ENCODE peak calls at places on chromosomes 3 and 15, in ten cellular contexts. T, K, I, A, N, U, G, B, R and W are unnamed samples.
A peak's percentile ranks its signal among the peaks of the same experiment; 100 is the strongest.

GRCh38 chr3:68057637-68058320 is 403.4 kb upstream of the SUCLG2 start:
- DNase-seq in I (no peak), R (no peak), T (no peak), U (no peak), N (no peak), B (no peak), K (no peak), A (no peak), G (no peak), W (no peak)

GRCh38 chr3:184082465-184082864 is 14.4 kb upstream of the HTR3E start:
- DNase-seq in G (no peak), U (no peak), T (no peak), A (no peak), K (no peak), B (no peak), N (no peak), R (no peak), I (no peak), W (no peak)

GRCh38 chr3:55362206-55362960 is 124.7 kb downstream of the WNT5A start:
- DNase-seq in U (no peak), B (no peak), K (no peak), I (peak; percentile 22), R (no peak), G (no peak), A (no peak), T (no peak), N (no peak), W (no peak)

GRCh38 chr3:183427206-183428139 is 946 bp downstream of the MCF2L2 start:
- DNase-seq in N (peak; percentile 50), I (no peak), T (no peak), G (no peak), A (no peak), B (no peak), U (no peak), R (no peak), K (no peak), W (no peak)

GRCh38 chr3:112116777-112117186 is 16.3 kb downstream of the GCSAM start:
- DNase-seq in R (peak; percentile 61), T (no peak), G (peak; percentile 55), K (no peak), A (no peak), B (no peak), U (no peak), I (no peak), N (no peak), W (no peak)

GRCh38 chr3:31927806-31928205 is 53.3 kb downstream of the OSBPL10 start:
- DNase-seq in A (no peak), I (no peak), G (no peak), K (no peak), N (no peak), B (no peak), R (no peak), U (no peak), T (no peak), W (no peak)

GRCh38 chr15:33045066-33045810 is 149.3 kb downstream of the FMN1 start:
- DNase-seq in G (no peak), I (no peak), R (no peak), A (no peak), B (no peak), N (no peak), U (no peak), K (no peak), T (no peak), W (no peak)

GRCh38 chr3:123881771-123882170 is 2.4 kb downstream of the MYLK start:
- DNase-seq in U (no peak), N (peak; percentile 61), T (no peak), K (no peak), A (no peak), B (no peak), R (no peak), I (no peak), G (no peak), W (no peak)

GRCh38 chr3:69319652-69320051 is 66.2 kb downstream of the FRMD4B start:
- DNase-seq in K (no peak), B (no peak), A (no peak), G (no peak), T (peak; percentile 64), U (no peak), R (no peak), I (no peak), N (no peak), W (no peak)

GRCh38 chr15:49621327-49622210 is 721 bp downstream of the DTWD1 start:
- DNase-seq in N (peak; percentile 16), I (no peak), U (no peak), G (no peak), A (no peak), B (no peak), T (no peak), K (no peak), R (peak; percentile 48), W (no peak)

GRCh38 chr3:151873433-151873832 is at the start of gene SUCNR1:
- DNase-seq in I (no peak), B (no peak), R (no peak), G (no peak), N (no peak), K (no peak), U (no peak), A (no peak), T (no peak), W (no peak)

GRCh38 chr15:39110336-39110735 is 470.5 kb upstream of the THBS1 start:
- DNase-seq in B (no peak), G (no peak), K (no peak), R (peak; percentile 91), N (no peak), U (no peak), A (no peak), T (no peak), I (no peak), W (no peak)
- TF ChIP-seq CTCF in B (no peak), G (no peak), K (no peak), R (no peak), N (no peak), U (no peak), A (no peak), T (no peak), I (no peak), W (no peak)

GRCh38 chr3:148606979-148607378 is 90.7 kb upstream of the AGTR1 start:
- DNase-seq in B (no peak), N (no peak), I (no peak), U (peak; percentile 88), G (no peak), A (no peak), T (no peak), R (no peak), K (no peak), W (no peak)
- TF ChIP-seq POLR2AphosphoS5 in B (no peak), N (no peak), I (no peak), U (peak; percentile 80), G (peak; percentile 85), A (no peak), T (no peak), R (no peak), K (no peak), W (no peak)

GRCh38 chr3:149291178-149291577 is 42.3 kb downstream of the TM4SF18 start:
- DNase-seq in N (peak; percentile 64), A (no peak), U (no peak), G (peak; percentile 42), B (peak; percentile 32), K (no peak), I (no peak), R (no peak), T (no peak), W (no peak)
- TF ChIP-seq CTCF in N (peak; percentile 86), A (peak; percentile 57), U (no peak), G (peak; percentile 21), B (peak; percentile 60), K (peak; percentile 17), I (peak; percentile 73), R (peak; percentile 30), T (peak; percentile 60), W (peak; percentile 83)

GRCh38 chr3:42264399-42265058 is 1.5 kb downstream of the CCK start:
- DNase-seq in R (no peak), G (no peak), K (no peak), A (no peak), T (no peak), I (no peak), B (no peak), N (peak; percentile 82), U (peak; percentile 80), W (no peak)
- TF ChIP-seq POLR2AphosphoS5 in R (no peak), G (no peak), K (no peak), A (no peak), T (no peak), I (no peak), B (no peak), N (no peak), U (no peak), W (no peak)

GRCh38 chr3:160928183-160928718 is 172.2 kb downstream of the PPM1L start:
- DNase-seq in A (no peak), T (no peak), K (no peak), G (no peak), U (no peak), I (no peak), B (no peak), R (no peak), N (peak; percentile 28), W (no peak)
- TF ChIP-seq CTCF in A (no peak), T (peak; percentile 40), K (no peak), G (peak; percentile 9), U (no peak), I (peak; percentile 66), B (no peak), R (no peak), N (peak; percentile 38), W (peak; percentile 6)

DNA sequence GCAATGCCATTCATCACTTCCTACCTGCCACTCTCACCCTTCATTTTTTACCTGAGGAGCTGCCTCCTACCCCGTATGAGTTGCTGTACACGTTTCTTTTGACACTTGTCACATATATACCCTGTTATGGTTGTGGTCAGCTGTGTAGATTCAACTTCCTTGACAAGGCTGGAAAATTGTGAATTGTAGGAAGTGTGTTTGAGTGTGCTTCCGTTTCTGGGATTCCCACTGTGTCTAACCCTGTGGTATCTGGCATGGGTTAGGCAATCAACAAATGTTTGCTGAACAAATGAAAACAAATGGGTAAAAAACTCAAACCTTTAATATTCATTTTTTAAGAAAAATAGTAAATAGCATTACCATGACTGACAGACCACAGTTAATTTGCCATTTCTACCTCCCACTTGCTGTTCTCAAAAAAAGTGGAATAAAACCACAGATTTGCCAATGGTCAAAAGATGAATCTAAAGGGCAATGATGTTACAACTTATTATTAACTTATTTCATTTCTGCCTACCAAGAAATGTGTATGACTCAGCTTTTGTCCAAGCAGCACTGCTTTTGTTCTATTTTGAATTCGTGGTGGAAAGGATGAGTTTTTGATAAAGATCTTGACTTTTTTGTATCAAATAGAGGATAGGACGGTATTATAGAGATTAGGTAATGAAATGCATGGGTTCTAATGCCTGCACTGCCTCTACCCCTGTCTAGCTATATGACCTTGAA is 404.5 kb downstream of the LPP start:
- DNase-seq in U (no peak), N (no peak), R (peak; percentile 64), B (no peak), T (no peak), G (no peak), I (no peak), K (no peak), A (no peak), W (no peak)
- TF ChIP-seq POLR2AphosphoS5 in U (no peak), N (no peak), R (peak; percentile 43), B (no peak), T (no peak), G (no peak), I (no peak), K (no peak), A (no peak), W (no peak)